ENCODE peak calls at places on chromosomes 13 and 19, in six cellular contexts. D is pancreas, V is endothelial cell of umbilical vein, B is astrocyte, U is stomach, K is tibial artery. P is an unnamed sample.

GRCh38 chr13:85586422-85586831 is 212.8 kb downstream of the SLITRK6 start:
- DNase-seq in D (no peak), V (no peak), B (peak; percentile 91), U (no peak), K (no peak), P (no peak)

GRCh38 chr13:90686438-90686837 is 661.0 kb upstream of the MIR17HG start:
- DNase-seq in D (no peak), V (no peak), B (peak; percentile 90), U (no peak), K (no peak), P (no peak)

GRCh38 chr13:21181671-21182070 is 5.2 kb downstream of the MRPL57 start:
- DNase-seq in D (no peak), V (no peak), B (no peak), U (no peak), K (no peak), P (no peak)

GRCh38 chr19:19280561-19280960 is 7.5 kb upstream of the TM6SF2 start:
- DNase-seq in D (no peak), V (no peak), B (no peak), U (no peak), K (no peak), P (no peak)

GRCh38 chr19:45972081-45972943 is 1.4 kb downstream of the NOVA2 start:
- DNase-seq in D (no peak), V (no peak), B (no peak), U (no peak), K (peak; percentile 24), P (no peak)

GRCh38 chr19:33749619-33750175 is 47.0 kb upstream of the KCTD15 start:
- DNase-seq in D (no peak), V (no peak), B (no peak), U (no peak), K (no peak), P (no peak)

GRCh38 chr13:34207334-34207733 is 389.4 kb downstream of the RFC3 start:
- DNase-seq in D (no peak), V (peak; percentile 34), B (peak; percentile 90), U (no peak), K (no peak), P (no peak)

GRCh38 chr19:56108447-56109195 is 12.5 kb downstream of the ZNF787 start:
- DNase-seq in D (peak; percentile 63), V (no peak), B (no peak), U (peak; percentile 57), K (no peak), P (no peak)

GRCh38 chr13:28325022-28325421 is 169.9 kb downstream of the FLT1 start:
- DNase-seq in D (no peak), V (no peak), B (no peak), U (no peak), K (no peak), P (no peak)

GRCh38 chr13:35225582-35225981 is 250.9 kb downstream of the MAB21L1 start:
- DNase-seq in D (no peak), V (no peak), B (no peak), U (no peak), K (no peak), P (no peak)

GRCh38 chr19:5691930-5692784 is 2.1 kb downstream of the RPL36 start:
- DNase-seq in D (peak; percentile 43), V (no peak), B (no peak), U (no peak), K (no peak), P (no peak)

GRCh38 chr13:50170447-50171037 is 155.3 kb downstream of the KCNRG start:
- DNase-seq in D (no peak), V (peak; percentile 69), B (no peak), U (no peak), K (no peak), P (no peak)

GRCh38 chr19:18292810-18293641 is 11.6 kb upstream of the JUND start:
- DNase-seq in D (peak; percentile 77), V (peak; percentile 70), B (peak; percentile 72), U (peak; percentile 71), K (peak; percentile 88), P (peak; percentile 61)

GRCh38 chr13:70385852-70386251 is 277.6 kb upstream of the KLHL1 start:
- DNase-seq in D (no peak), V (no peak), B (no peak), U (no peak), K (no peak), P (no peak)

GRCh38 chr19:1486720-1487575 is 3.2 kb downstream of the PCSK4 start:
- DNase-seq in D (peak; percentile 15), V (no peak), B (no peak), U (no peak), K (no peak), P (no peak)

GRCh38 chr13:44765076-44765475 is 188.9 kb upstream of the TSC22D1 start:
- DNase-seq in D (peak; percentile 38), V (no peak), B (peak; percentile 16), U (no peak), K (no peak), P (no peak)

GRCh38 chr19:46602392-46603194 is 1.5 kb downstream of the CALM3 start:
- DNase-seq in D (no peak), V (no peak), B (no peak), U (no peak), K (no peak), P (no peak)

GRCh38 chr13:103161476-103161875 is 95.3 kb upstream of the SLC10A2 start:
- DNase-seq in D (no peak), V (no peak), B (no peak), U (no peak), K (no peak), P (no peak)

GRCh38 chr19:39408392-39409206 is 2.0 kb downstream of the ZFP36 start:
- DNase-seq in D (no peak), V (peak; percentile 32), B (no peak), U (no peak), K (no peak), P (no peak)

GRCh38 chr13:105442941-105443340 is 1092.5 kb downstream of the EFNB2 start:
- DNase-seq in D (no peak), V (peak; percentile 93), B (peak; percentile 99), U (no peak), K (no peak), P (no peak)

GRCh38 chr13:37488682-37489081 is 109.9 kb downstream of the POSTN start:
- DNase-seq in D (no peak), V (no peak), B (peak; percentile 71), U (no peak), K (no peak), P (no peak)

DNA sequence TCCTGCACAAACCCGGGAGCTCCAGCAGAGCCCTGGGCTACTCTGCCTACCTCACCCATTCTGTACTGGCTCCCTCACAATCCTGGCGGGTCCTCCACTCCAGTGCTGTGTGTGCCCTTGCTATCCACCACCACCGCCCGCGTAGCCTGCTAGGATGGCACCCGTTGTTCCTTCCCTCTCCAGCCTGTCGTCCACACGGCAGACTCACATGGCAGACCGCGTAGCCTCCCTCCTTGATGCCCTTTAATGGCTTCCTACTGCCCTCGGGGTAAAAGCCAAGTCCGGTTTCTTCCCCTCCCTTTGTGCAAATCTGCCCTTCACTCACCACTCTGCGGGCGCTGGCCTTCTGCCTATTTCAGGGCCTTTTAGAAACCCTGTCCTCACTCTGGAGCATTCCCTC is 106.6 kb downstream of the RAB20 start:
- DNase-seq in D (no peak), V (no peak), B (no peak), U (no peak), K (no peak), P (no peak)
- H3K36me3 ChIP-seq in D (no peaks in the 10 kb centered on the region), V (peaks cover 20% of the 10 kb centered on the region), B (peaks cover 44% of the 10 kb centered on the region), U (peaks cover 8% of the 10 kb centered on the region), K (peaks cover 74% of the 10 kb centered on the region), P (peaks cover 69% of the 10 kb centered on the region)

GRCh38 chr13:30363725-30364124 is 56.4 kb upstream of the KATNAL1 start:
- DNase-seq in D (no peak), V (no peak), B (no peak), U (no peak), K (no peak), P (no peak)

GRCh38 chr13:30360586-30360985 is 53.2 kb upstream of the KATNAL1 start:
- DNase-seq in D (no peak), V (no peak), B (no peak), U (no peak), K (no peak), P (no peak)

GRCh38 chr13:30362869-30363268 is 55.5 kb upstream of the KATNAL1 start:
- DNase-seq in D (no peak), V (no peak), B (no peak), U (no peak), K (no peak), P (no peak)

GRCh38 chr13:30362005-30362788 is 54.8 kb upstream of the KATNAL1 start:
- DNase-seq in D (no peak), V (no peak), B (no peak), U (no peak), K (no peak), P (no peak)

DNA sequence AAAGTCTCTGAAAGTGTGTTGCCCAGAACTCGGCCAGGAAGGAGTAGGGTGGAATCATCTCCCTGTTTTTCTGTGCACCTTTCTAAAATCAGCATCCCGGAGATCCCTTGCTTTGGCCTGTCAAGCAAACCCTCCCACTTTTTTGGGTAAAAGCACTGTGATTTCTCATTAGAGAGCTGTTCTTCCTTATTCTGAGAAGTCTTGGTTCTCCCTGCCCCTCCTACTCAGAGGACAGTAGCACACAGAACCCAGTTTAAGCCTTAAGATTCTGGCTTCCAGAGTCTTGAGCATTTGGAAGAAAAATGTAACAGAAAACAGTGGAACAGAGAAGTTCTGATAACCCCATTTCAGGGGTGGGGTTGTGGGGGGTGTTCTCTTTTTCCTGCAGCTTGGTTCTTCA is 52.6 kb upstream of the KATNAL1 start:
- DNase-seq in D (no peak), V (no peak), B (no peak), U (no peak), K (no peak), P (no peak)
- H3K36me3 ChIP-seq in D (no peaks in the 10 kb centered on the region), V (no peaks in the 10 kb centered on the region), B (no peaks in the 10 kb centered on the region), U (no peaks in the 10 kb centered on the region), K (no peaks in the 10 kb centered on the region), P (no peaks in the 10 kb centered on the region)

DNA sequence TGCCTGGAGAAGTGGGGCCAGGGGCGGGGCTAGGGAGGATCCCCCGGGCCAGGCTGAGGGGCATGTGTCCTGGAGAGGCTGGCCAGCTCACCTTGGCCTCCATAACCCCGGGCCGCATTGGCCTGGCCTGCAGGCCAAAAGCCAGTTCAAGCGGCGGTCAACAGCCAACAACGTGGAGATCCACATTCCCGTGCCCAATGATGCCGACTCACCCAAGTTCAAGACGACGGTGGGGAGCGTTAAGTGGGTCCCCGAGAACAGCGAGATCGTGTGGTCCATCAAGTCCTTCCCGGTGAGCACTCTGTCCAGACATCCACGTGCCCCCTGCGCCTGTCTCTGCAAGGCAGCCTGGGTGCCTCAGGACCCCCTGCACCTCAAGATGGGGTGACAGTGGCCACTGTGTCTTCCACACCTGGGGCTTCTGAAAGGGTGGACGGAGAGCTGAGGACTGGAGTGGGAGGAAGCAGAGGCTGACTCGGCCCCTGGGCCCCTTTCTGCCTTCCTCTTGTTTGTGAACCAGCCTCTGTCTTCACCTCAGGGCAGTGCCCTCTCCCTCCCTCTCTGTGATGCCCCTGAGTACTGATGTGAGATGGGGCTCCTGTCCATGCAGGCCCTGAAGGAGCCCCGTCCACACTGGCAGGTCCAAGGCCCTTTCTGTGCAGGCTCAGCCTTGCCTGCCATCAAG is 31.1 kb downstream of the AP1M1 start:
- DNase-seq in D (no peak), V (no peak), B (no peak), U (no peak), K (no peak), P (no peak)
- H3K36me3 ChIP-seq in D (peaks cover 20% of the 10 kb centered on the region), V (peaks cover 69% of the 10 kb centered on the region), B (peaks cover 13% of the 10 kb centered on the region), U (peaks cover 73% of the 10 kb centered on the region), K (peaks cover 98% of the 10 kb centered on the region), P (peaks cover 89% of the 10 kb centered on the region)

DNA sequence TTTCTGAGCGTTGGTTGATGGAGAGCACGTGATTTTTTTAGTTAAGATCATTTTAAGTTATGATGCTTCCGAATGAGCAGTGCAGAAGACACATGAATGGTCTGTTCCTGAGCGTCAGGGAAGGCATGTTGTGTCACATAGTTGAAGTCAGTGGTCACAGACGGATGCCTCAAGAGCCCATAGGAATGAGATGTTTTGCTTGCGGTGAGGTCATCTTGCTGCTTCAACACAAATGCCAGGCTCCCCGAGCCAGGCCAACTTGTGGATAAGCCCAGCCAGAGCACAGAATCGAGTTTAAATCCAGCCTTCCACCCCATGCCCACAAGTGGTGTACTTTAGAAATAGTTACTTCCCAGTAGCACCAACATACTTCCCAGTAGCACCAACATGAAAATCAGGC is 5.4 kb downstream of the UPF3A start:
- DNase-seq in D (no peak), V (no peak), B (peak; percentile 77), U (no peak), K (no peak), P (no peak)
- H3K36me3 ChIP-seq in D (peaks cover 32% of the 10 kb centered on the region), V (peaks cover 15% of the 10 kb centered on the region), B (peaks cover 5% of the 10 kb centered on the region), U (peaks cover 32% of the 10 kb centered on the region), K (peaks cover 62% of the 10 kb centered on the region), P (peaks cover 11% of the 10 kb centered on the region)